ENCODE peak calls at places on chromosomes 3 and 15, in eight cellular contexts. P, W, Q, U, L, Z, K and T are unnamed samples. For H3K9me3, the result is how much of the 10 kb centered on the place peaks cover.

GRCh38 chr15:95346856-95347255 is 983.6 kb upstream of the NR2F2 start:
- DNase-seq in P (no peak), U (no peak), Q (no peak), K (no peak), W (no peak), L (no peak), Z (no peak), T (no peak)

GRCh38 chr3:39383913-39384664 is 919 bp downstream of the SLC25A38 start:
- DNase-seq in L (peak), Q (peak), Z (peak), W (peak), P (peak), K (peak), U (peak), T (peak)

GRCh38 chr15:40333922-40334492 is 6.7 kb downstream of the CCDC9B start:
- DNase-seq in W (peak), Z (no peak), U (peak), L (peak), Q (peak), P (peak), K (peak), T (peak)

GRCh38 chr3:43246956-43247355 is 39.4 kb upstream of the SNRK start:
- DNase-seq in W (no peak), L (no peak), Z (no peak), U (peak), Q (no peak), P (peak), K (peak), T (peak)

GRCh38 chr3:172378439-172378838 is 69.8 kb downstream of the GHSR start:
- DNase-seq in P (no peak), W (no peak), L (no peak), Z (no peak), Q (no peak), K (no peak), U (no peak), T (no peak)

GRCh38 chr15:90412356-90413194 is 24.5 kb downstream of the IQGAP1 start:
- DNase-seq in Z (no peak), W (no peak), K (peak), Q (no peak), U (peak), L (peak), P (peak), T (no peak)

GRCh38 chr3:118526758-118527526 is 507.7 kb downstream of the IGSF11 start:
- DNase-seq in Z (no peak), Q (no peak), L (no peak), P (no peak), K (no peak), W (no peak), U (no peak), T (no peak)

GRCh38 chr15:65174491-65174890 is 10.7 kb downstream of the CLPX start:
- DNase-seq in Q (no peak), U (no peak), L (no peak), Z (no peak), P (no peak), K (no peak), W (no peak), T (no peak)

GRCh38 chr3:194162070-194162678 is 26.2 kb downstream of the HES1 start:
- DNase-seq in W (no peak), Q (no peak), U (no peak), L (no peak), Z (no peak), P (no peak), K (no peak), T (no peak)

GRCh38 chr3:115644391-115644790 is 21.1 kb downstream of the GAP43 start:
- DNase-seq in Z (no peak), W (no peak), L (no peak), U (no peak), Q (no peak), P (no peak), K (no peak), T (no peak)

GRCh38 chr15:101128191-101128590 is 123.7 kb downstream of the CHSY1 start:
- DNase-seq in W (no peak), K (no peak), P (peak), Q (no peak), L (no peak), U (no peak), Z (no peak), T (peak)

GRCh38 chr3:33637482-33637881 is 80.6 kb downstream of the CLASP2 start:
- DNase-seq in K (no peak), Z (no peak), W (no peak), Q (no peak), P (no peak), U (no peak), L (no peak), T (no peak)

GRCh38 chr3:10933958-10934481 is 58.5 kb upstream of the SLC6A1 start:
- DNase-seq in L (no peak), K (no peak), P (peak), U (no peak), Z (no peak), W (no peak), Q (no peak), T (no peak)

GRCh38 chr3:99938270-99938955 is 120.8 kb downstream of the CMSS1 start:
- DNase-seq in W (no peak), U (no peak), Q (no peak), L (no peak), P (peak), Z (no peak), K (no peak), T (no peak)

GRCh38 chr3:173983353-173983752 is 585.8 kb downstream of the NLGN1 start:
- DNase-seq in W (no peak), K (no peak), U (no peak), Z (no peak), L (no peak), Q (no peak), P (no peak), T (no peak)

GRCh38 chr3:123843668-123844067 is 40.5 kb downstream of the MYLK start:
- DNase-seq in Z (no peak), K (no peak), L (no peak), W (no peak), P (peak), Q (no peak), U (no peak), T (peak)

GRCh38 chr15:40508216-40508615 is 37.4 kb downstream of the CHST14 start:
- DNase-seq in U (no peak), L (no peak), Q (no peak), P (no peak), Z (no peak), W (no peak), K (no peak), T (no peak)

GRCh38 chr3:184384342-184384741 is 4.5 kb downstream of the CHRD start:
- DNase-seq in K (no peak), Z (no peak), W (no peak), U (no peak), L (no peak), Q (no peak), P (no peak), T (no peak)

GRCh38 chr3:174618368-174618767 is 240.8 kb upstream of the NAALADL2 start:
- DNase-seq in Q (no peak), U (no peak), Z (no peak), P (no peak), K (no peak), W (no peak), L (no peak), T (no peak)

GRCh38 chr3:158785972-158786371 is 15.9 kb upstream of the MFSD1 start:
- DNase-seq in Z (no peak), L (no peak), Q (no peak), W (no peak), K (no peak), P (no peak), U (no peak), T (no peak)

GRCh38 chr15:60208708-60209107 is 189.1 kb downstream of the ANXA2 start:
- DNase-seq in L (no peak), K (no peak), Q (no peak), P (peak), U (no peak), W (no peak), Z (no peak), T (no peak)

GRCh38 chr3:127613406-127613805 is 15.2 kb downstream of the MCM2 start:
- DNase-seq in K (no peak), W (no peak), L (no peak), U (no peak), Z (no peak), Q (no peak), P (no peak), T (no peak)

GRCh38 chr3:156433138-156433537 is 121.8 kb downstream of the SSR3 start:
- DNase-seq in U (no peak), K (no peak), P (peak), Z (no peak), W (no peak), Q (no peak), L (no peak), T (no peak)

GRCh38 chr15:32849769-32850668 is 132.2 kb downstream of the GREM1 start:
- DNase-seq in K (no peak), Q (no peak), W (no peak), P (peak), U (no peak), L (no peak), Z (no peak), T (peak)

GRCh38 chr15:73367624-73368300 is 996 bp downstream of the HCN4 start:
- DNase-seq in W (no peak), L (no peak), Q (no peak), Z (no peak), K (no peak), U (no peak), P (no peak), T (no peak)

GRCh38 chr3:100796556-100796955 is 87.3 kb downstream of the TFG start:
- DNase-seq in Q (no peak), P (peak), Z (no peak), L (no peak), K (peak), U (no peak), W (no peak), T (peak)

GRCh38 chr15:45307230-45307924 is 55.3 kb downstream of the SLC28A2 start:
- DNase-seq in W (no peak), Z (no peak), U (no peak), Q (no peak), L (no peak), K (peak), P (peak), T (peak)

GRCh38 chr3:179067839-179068238 is 3.8 kb downstream of the ZMAT3 start:
- DNase-seq in W (no peak), Z (no peak), Q (no peak), U (no peak), L (no peak), P (peak), K (no peak), T (no peak)

GRCh38 chr15:41798607-41799487 is 24.6 kb downstream of the MAPKBP1 start:
- DNase-seq in Q (no peak), P (no peak), U (no peak), L (no peak), W (no peak), Z (no peak), K (no peak), T (no peak)

DNA sequence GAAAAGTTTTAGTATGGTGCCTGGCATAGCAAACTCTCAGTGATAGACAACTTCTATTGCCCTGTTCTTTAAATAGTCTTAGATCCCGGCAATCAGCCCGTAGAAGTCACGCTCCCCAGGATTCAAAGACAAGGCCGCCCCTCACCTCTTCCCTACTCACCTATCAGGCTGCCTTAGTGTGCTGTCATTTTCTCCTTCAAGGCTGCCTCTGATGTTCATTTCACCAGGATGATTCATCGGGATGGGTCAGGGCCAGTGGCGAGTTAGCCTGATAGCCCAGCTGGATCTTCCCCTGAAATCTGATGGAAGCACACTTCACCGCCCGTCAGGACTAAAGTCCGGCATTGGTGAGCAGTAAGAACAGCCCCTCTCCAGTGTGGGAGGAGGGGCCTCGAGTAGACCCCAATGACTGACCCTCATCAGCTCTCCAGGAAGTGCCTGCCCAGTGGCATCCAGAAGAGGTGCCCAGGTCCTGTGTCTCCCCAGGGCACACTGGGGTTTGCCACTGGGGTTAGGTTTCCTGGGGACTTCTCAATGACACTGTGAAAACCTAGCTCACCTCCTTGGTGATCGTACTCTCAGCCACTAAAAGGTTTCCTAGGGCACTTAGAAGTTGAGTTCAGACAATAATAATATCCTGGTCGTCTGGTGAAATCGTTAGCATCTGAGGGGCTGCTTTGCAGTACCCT is 37.5 kb downstream of the TPM1 start:
- DNase-seq in K (no peak), U (no peak), L (no peak), W (no peak), Q (no peak), Z (no peak), P (no peak), T (no peak)
- H3K9me3 ChIP-seq in K (under half), U (under half), L (under half), W (under half), Q (under half), Z (under half), P (under half), T (under half)

GRCh38 chr3:125582707-125583106 is 12.6 kb downstream of the OSBPL11 start:
- DNase-seq in L (no peak), P (peak), Z (no peak), U (no peak), K (peak), W (no peak), Q (no peak), T (peak)
- TF ChIP-seq CTCF in L (no peak), P (no peak), Z (no peak), U (no peak), K (peak), W (no peak), Q (no peak), T (peak)

DNA sequence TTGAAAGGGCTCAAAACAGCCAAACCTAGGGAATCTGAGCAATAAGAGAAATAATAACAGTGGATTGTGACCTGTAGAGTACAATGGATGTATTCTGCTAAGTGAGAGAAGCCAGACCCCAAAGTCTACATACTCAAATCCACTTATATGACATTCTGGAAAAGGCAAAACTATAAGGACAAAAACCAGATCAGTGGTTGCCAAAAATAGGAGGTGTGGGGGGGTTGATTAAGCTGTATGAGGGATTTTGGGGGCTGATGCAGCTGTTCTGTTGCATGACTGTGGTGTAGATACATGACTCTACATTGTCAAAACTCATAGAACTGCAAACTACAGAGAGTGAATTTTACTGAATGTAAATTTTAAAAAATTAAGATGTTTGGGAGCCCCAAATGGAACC is 20.1 kb upstream of the CGNL1 start:
- DNase-seq in L (no peak), K (no peak), Q (no peak), Z (no peak), W (no peak), U (no peak), P (no peak), T (no peak)
- H3K27ac ChIP-seq in L (no peak), K (no peak), Q (no peak), Z (no peak), W (no peak), U (no peak), P (peak), T (no peak)

GRCh38 chr15:77599899-77600298 is 32.8 kb downstream of the LINGO1 start:
- DNase-seq in L (no peak), W (peak), Q (peak), P (peak), Z (no peak), U (peak), K (peak), T (peak)
- H3K9me3 ChIP-seq in L (under half), W (under half), Q (under half), P (under half), Z (under half), U (under half), K (under half), T (under half)

GRCh38 chr3:126511291-126511690 is 6.3 kb downstream of the UROC1 start:
- DNase-seq in K (no peak), U (no peak), Z (no peak), P (no peak), L (no peak), W (no peak), Q (no peak), T (no peak)
- TF ChIP-seq CTCF in K (no peak), U (no peak), Z (no peak), P (no peak), L (no peak), W (no peak), Q (no peak), T (no peak)

GRCh38 chr3:188680189-188680588 is 491.6 kb upstream of the TPRG1 start:
- DNase-seq in K (no peak), W (no peak), P (peak), L (no peak), Z (no peak), Q (no peak), U (no peak), T (no peak)

GRCh38 chr3:188685789-188686188 is 486.0 kb upstream of the TPRG1 start:
- DNase-seq in K (no peak), Q (no peak), P (no peak), Z (no peak), W (no peak), U (no peak), L (no peak), T (no peak)

GRCh38 chr3:188686319-188686718 is 485.5 kb upstream of the TPRG1 start:
- DNase-seq in P (no peak), W (no peak), U (no peak), Q (no peak), Z (no peak), K (no peak), L (no peak), T (no peak)

GRCh38 chr3:188683032-188683491 is 488.7 kb upstream of the TPRG1 start:
- DNase-seq in W (no peak), U (no peak), L (peak), Z (no peak), P (peak), K (no peak), Q (no peak), T (no peak)

DNA sequence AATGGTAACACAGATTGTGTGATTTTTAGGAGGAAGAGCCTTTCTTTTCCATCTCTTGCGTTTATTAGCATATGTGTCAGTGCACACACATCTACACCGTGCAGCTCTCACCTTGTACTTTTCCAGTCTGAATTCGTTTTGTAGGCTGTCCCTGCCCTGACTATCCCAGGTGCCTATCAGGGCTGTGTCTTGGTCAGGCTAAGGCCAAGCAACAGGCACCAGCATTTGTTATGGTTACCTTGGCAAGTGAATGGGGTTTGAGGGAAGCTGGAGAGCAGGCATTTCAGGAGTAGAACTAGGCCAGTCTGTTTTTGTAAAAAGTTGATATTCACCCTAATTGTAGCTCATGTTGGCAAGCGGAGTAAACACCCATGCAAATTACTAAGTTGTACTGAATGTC is 489.5 kb upstream of the TPRG1 start:
- DNase-seq in Q (no peak), L (no peak), K (no peak), P (no peak), Z (no peak), U (no peak), W (no peak), T (no peak)
- H3K27ac ChIP-seq in Q (peak), L (no peak), K (no peak), P (no peak), Z (no peak), U (no peak), W (peak), T (no peak)

DNA sequence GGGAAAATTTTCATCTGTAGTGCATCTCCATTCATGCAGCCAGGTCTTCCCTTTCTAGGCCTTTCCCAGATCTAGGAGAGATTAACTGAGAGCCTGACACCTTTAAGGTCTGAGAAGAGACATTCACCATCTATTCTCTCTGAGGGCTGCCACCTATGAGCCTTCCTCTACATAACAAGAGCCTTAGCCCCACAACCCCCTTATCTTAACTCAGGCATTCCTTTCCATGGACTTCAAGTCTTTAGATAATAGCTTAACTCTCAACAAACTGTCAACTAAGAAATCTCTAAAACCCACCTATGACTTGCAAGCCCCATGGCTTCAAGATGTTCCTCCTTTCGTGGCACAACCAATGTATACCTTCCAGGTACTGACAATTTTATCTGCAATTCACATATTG is 121.0 kb downstream of the GABRB3 start:
- DNase-seq in Z (no peak), W (no peak), U (no peak), Q (no peak), P (no peak), L (no peak), K (no peak), T (no peak)
- H3K9me3 ChIP-seq in Z (under half), W (under half), U (under half), Q (under half), P (under half), L (under half), K (under half), T (half or more)